ENCODE peak calls at places on chromosomes 4 and X, in nine cellular contexts. H, G, S, R, L, U, W, A and O are unnamed samples.
A peak's percentile ranks its signal among the peaks of the same experiment; 100 is the strongest.

GRCh38 chr4:150379454-150379853 is 202.5 kb upstream of the MAB21L2 start:
- DNase-seq in L (no peak), W (no peak), S (no peak), H (no peak), G (no peak), U (no peak), R (no peak), A (no peak), O (no peak)

GRCh38 chr4:41678086-41678485 is 70.4 kb downstream of the PHOX2B start:
- DNase-seq in A (no peak), G (no peak), S (no peak), L (no peak), H (no peak), U (no peak), R (no peak), W (no peak), O (no peak)

GRCh38 chrX:118652717-118653116 is 74.7 kb upstream of the IL13RA1 start:
- DNase-seq in A (no peak), U (no peak), W (no peak), R (no peak), G (no peak), L (no peak), H (no peak), S (no peak), O (no peak)

GRCh38 chr4:145937990-145938611 is 522 bp downstream of the ZNF827 start:
- DNase-seq in G (no peak), U (no peak), A (peak; percentile 20), L (peak; percentile 55), W (no peak), R (peak; percentile 29), S (peak; percentile 19), H (peak; percentile 21), O (peak; percentile 19)

GRCh38 chrX:18449271-18449670 is 23.9 kb downstream of the CDKL5 start:
- DNase-seq in W (no peak), G (no peak), L (no peak), H (no peak), R (no peak), A (no peak), S (no peak), U (no peak), O (no peak)

GRCh38 chr4:76953956-76954355 is 4.4 kb downstream of the SEPTIN11 start:
- DNase-seq in R (no peak), H (no peak), U (no peak), S (no peak), L (no peak), W (no peak), A (no peak), G (no peak), O (no peak)

GRCh38 chrX:30798810-30799209 is 90.2 kb downstream of the TAB3 start:
- DNase-seq in U (no peak), A (no peak), S (no peak), W (no peak), L (no peak), R (no peak), G (no peak), H (no peak), O (no peak)

GRCh38 chr4:13548984-13549546 is 4.8 kb upstream of the NKX3-2 start:
- DNase-seq in G (no peak), S (peak; percentile 85), R (peak; percentile 96), H (peak; percentile 77), W (peak; percentile 88), U (peak; percentile 75), A (peak; percentile 86), L (peak; percentile 51), O (peak; percentile 80)

GRCh38 chrX:23656684-23657083 is 10.6 kb upstream of the PRDX4 start:
- DNase-seq in L (no peak), A (no peak), G (no peak), H (no peak), W (no peak), S (no peak), R (no peak), U (no peak), O (no peak)

GRCh38 chr4:137968956-137969709 is 273.0 kb downstream of the SLC7A11 start:
- DNase-seq in R (no peak), G (no peak), W (no peak), L (no peak), H (no peak), A (no peak), U (no peak), S (no peak), O (no peak)

GRCh38 chr4:185311113-185311888 is 84.4 kb downstream of the LRP2BP start:
- DNase-seq in H (no peak), U (no peak), W (no peak), A (no peak), S (no peak), L (no peak), R (no peak), G (no peak), O (no peak)

GRCh38 chr4:163161536-163162205 is 5.0 kb downstream of the NAF1 start:
- DNase-seq in G (no peak), A (no peak), S (no peak), L (no peak), W (no peak), H (no peak), U (no peak), R (no peak), O (no peak)

GRCh38 chr4:52846502-52846901 is 15.6 kb upstream of the RASL11B start:
- DNase-seq in S (no peak), G (no peak), A (no peak), L (no peak), U (no peak), H (no peak), W (no peak), R (no peak), O (no peak)

GRCh38 chr4:144302704-144303536 is 162.4 kb upstream of the GYPA start:
- DNase-seq in W (no peak), R (no peak), S (no peak), U (no peak), L (no peak), H (no peak), A (no peak), G (no peak), O (no peak)

GRCh38 chrX:17377047-17377692 is 2.2 kb downstream of the NHS start:
- DNase-seq in G (peak; percentile 76), A (no peak), W (no peak), H (peak; percentile 42), S (peak; percentile 23), R (peak; percentile 45), U (no peak), L (peak; percentile 39), O (no peak)

GRCh38 chrX:2829469-2830246 is 928 bp downstream of the GYG2 start:
- DNase-seq in U (no peak), S (no peak), W (no peak), A (no peak), L (no peak), R (no peak), G (no peak), H (no peak), O (no peak)

GRCh38 chrX:38669425-38669824 is 108.1 kb downstream of the TSPAN7 start:
- DNase-seq in H (no peak), W (no peak), R (no peak), S (no peak), G (no peak), L (no peak), U (no peak), A (no peak), O (no peak)

GRCh38 chr4:104500452-104500851 is 5.8 kb upstream of the CXXC4 start:
- DNase-seq in H (no peak), S (no peak), W (no peak), U (no peak), R (no peak), A (no peak), L (no peak), G (no peak), O (no peak)

GRCh38 chrX:13489451-13489850 is 80.0 kb upstream of the EGFL6 start:
- DNase-seq in L (peak; percentile 25), R (no peak), A (no peak), H (peak; percentile 73), U (no peak), S (no peak), W (no peak), G (no peak), O (no peak)

GRCh38 chr4:125317526-125317880 is 2.7 kb downstream of the FAT4 start:
- DNase-seq in L (no peak), H (peak; percentile 43), A (no peak), U (no peak), G (peak; percentile 74), R (peak; percentile 68), S (peak; percentile 77), W (no peak), O (no peak)